ENCODE peak calls at places on chromosomes 12 and 14, in six cellular contexts. T is lower lobe of right lung; X is CD8-positive, alpha-beta T cell; Q is A549; I is pancreas; J is endothelial cell. U is an unnamed sample.

GRCh38 chr14:75548544-75548943 is 26.3 kb downstream of the BATF start:
- DNase-seq in T (no peak), X (no peak), Q (no peak), I (no peak), J (no peak), U (no peak)

GRCh38 chr14:68663385-68664076 is 129.3 kb downstream of the ZFP36L1 start:
- DNase-seq in T (no peak), X (peak; percentile 27), Q (no peak), I (no peak), J (no peak), U (no peak)

GRCh38 chr12:67433393-67434175 is 164.4 kb downstream of the CAND1 start:
- DNase-seq in T (no peak), X (no peak), Q (peak; percentile 30), I (no peak), J (no peak), U (no peak)

GRCh38 chr12:105672171-105672570 is 341.7 kb downstream of the C12orf75 start:
- DNase-seq in T (no peak), X (no peak), Q (no peak), I (no peak), J (no peak), U (no peak)

GRCh38 chr14:53929871-53930685 is 26.5 kb downstream of the BMP4 start:
- DNase-seq in T (no peak), X (no peak), Q (peak; percentile 28), I (peak; percentile 62), J (peak; percentile 21), U (no peak)

GRCh38 chr12:124680863-124681778 is 113.7 kb upstream of the NCOR2 start:
- DNase-seq in T (peak; percentile 71), X (no peak), Q (peak; percentile 95), I (no peak), J (no peak), U (no peak)

GRCh38 chr14:48546996-48547395 is 871.6 kb upstream of the MDGA2 start:
- DNase-seq in T (no peak), X (no peak), Q (no peak), I (no peak), J (no peak), U (no peak)

GRCh38 chr12:128531153-128531552 is 264.2 kb downstream of the TMEM132C start:
- DNase-seq in T (no peak), X (no peak), Q (peak; percentile 4), I (no peak), J (no peak), U (no peak)

GRCh38 chr12:109189291-109189690 is 72.9 kb downstream of the ACACB start:
- DNase-seq in T (no peak), X (no peak), Q (no peak), I (no peak), J (no peak), U (no peak)

GRCh38 chr12:14948672-14949071 is 10.3 kb upstream of the ERP27 start:
- DNase-seq in T (no peak), X (peak; percentile 65), Q (peak; percentile 44), I (no peak), J (peak; percentile 26), U (no peak)

GRCh38 chr14:103847954-103848719 is 762 bp upstream of the PPP1R13B start:
- DNase-seq in T (peak; percentile 61), X (peak; percentile 35), Q (no peak), I (peak; percentile 72), J (peak; percentile 33), U (no peak)

GRCh38 chr12:53070901-53071492 is 8.2 kb downstream of the SPRYD3 start:
- DNase-seq in T (no peak), X (no peak), Q (no peak), I (no peak), J (no peak), U (no peak)

GRCh38 chr14:94112513-94113060 is 2.1 kb downstream of the IFI27 start:
- DNase-seq in T (no peak), X (no peak), Q (no peak), I (no peak), J (no peak), U (no peak)

GRCh38 chr14:89720741-89721315 is 233.7 kb downstream of the EFCAB11 start:
- DNase-seq in T (peak; percentile 65), X (peak; percentile 90), Q (no peak), I (no peak), J (no peak), U (peak; percentile 60)

GRCh38 chr12:21769311-21769710 is 5.2 kb downstream of the KCNJ8 start:
- DNase-seq in T (no peak), X (no peak), Q (no peak), I (no peak), J (no peak), U (no peak)

DNA sequence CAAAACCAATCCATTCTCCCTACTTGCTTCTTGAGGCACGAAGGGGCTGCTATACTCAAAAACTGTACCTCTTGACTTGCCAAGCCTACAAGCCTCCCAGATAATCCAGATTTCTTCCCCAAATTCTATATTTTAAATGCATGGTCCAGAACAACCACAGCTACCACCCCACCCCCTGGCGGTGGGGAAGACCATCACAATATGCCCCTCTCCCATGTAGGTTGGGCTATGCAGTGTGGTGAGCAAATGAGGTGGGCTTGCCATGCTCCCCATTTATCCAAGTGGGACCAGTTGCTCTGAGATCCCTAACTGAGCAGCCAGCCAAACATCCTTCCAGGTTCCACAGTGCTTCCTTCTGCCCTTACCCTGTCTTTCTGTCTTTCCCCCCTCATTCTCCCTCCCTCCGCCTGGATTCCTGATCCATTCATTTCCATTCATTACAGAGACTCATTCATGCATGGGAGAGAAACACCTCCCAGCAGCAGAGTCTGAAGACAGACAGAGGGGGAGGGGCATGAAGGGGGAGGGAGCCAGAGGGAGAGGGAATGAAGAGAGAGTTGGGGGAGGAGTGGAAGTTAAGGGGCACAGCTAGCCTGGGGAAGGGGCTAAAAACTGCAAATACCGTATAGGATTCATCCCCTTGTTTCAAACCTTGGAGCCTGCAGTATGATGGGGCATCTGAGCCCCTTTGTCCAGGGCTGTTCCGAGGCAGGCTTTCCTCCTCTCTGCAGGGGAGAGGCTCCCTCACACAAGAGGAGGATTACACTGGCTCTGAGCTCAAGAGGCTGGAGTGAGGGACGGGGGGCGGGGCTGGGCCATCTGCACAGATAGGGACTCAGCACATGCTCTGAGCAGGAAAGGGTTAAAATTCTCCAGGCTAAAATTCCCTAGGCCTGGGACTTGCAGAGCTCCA is 4.4 kb downstream of the ZNF219 start:
- DNase-seq in T (no peak), X (no peak), Q (no peak), I (no peak), J (no peak), U (no peak)
- TF ChIP-seq CTCF in T (no peak), X (no peak), Q (no peak), I (no peak), J (peak; percentile 72), U (peak; percentile 42)

DNA sequence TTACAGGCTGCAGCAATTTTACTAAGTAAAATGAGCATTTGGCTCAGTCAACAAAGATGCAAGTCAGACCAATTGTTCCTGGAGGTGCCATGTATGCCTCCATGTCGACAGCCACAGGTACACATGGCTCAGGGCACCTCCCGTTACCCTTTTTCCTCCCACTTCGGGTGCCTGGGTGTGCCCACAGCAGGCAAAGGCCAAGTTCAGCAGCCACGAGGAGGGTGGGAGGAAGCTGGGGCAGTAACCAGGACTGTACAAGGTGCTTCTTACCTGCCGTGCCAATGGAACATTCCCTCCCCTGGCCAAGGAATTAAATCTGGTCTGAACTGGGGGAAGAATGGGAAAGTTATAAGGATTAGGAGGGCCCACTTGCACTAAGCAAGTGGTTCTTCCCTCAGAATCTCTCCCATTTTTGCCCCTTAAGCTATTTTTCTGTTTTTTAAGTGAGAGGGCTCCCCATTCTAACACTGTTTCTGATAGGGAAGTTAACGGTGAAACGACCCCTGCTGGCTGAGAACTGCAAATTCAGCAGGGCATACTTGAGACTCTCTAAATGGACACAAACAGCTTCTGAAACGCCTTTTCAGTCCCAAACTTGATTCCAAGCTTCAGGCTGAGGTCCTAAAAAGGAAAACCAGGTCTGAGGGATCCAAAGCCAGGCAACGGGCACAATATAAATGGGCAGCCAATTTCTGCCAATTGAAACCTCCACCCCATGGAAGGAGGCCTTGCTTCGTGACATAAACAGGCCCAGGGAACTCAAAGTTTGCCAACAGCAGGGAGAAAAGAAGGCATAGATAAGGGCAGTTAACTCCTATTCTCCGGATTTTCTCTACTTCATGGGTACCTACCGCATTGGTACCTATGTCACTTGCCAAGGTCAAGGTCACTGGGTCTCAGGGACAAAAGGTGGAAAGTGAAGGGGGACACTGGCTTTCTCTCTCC is 24.8 kb downstream of the CLECL1 start:
- DNase-seq in T (peak; percentile 59), X (peak; percentile 76), Q (peak; percentile 68), I (no peak), J (peak; percentile 48), U (no peak)
- TF ChIP-seq CTCF in T (peak; percentile 84), X (peak; percentile 70), Q (peak; percentile 82), I (peak; percentile 71), J (peak; percentile 80), U (peak; percentile 85)

GRCh38 chr12:56189336-56189917 is at the start of gene SMARCC2:
- DNase-seq in T (peak; percentile 92), X (peak; percentile 86), Q (peak; percentile 92), I (peak; percentile 95), J (peak; percentile 95), U (peak; percentile 96)
- TF ChIP-seq CTCF in T (peak; percentile 61), X (peak; percentile 61), Q (peak; percentile 99), I (peak; percentile 37), J (peak; percentile 86), U (peak; percentile 79)

GRCh38 chr12:120739821-120740613 is 14.4 kb downstream of the ACADS start:
- DNase-seq in T (no peak), X (no peak), Q (no peak), I (no peak), J (no peak), U (no peak)

GRCh38 chr12:120739031-120739762 is 13.6 kb downstream of the ACADS start:
- DNase-seq in T (no peak), X (no peak), Q (no peak), I (no peak), J (no peak), U (no peak)

GRCh38 chr12:120736404-120737331 is 11.0 kb downstream of the ACADS start:
- DNase-seq in T (no peak), X (no peak), Q (no peak), I (no peak), J (no peak), U (no peak)

GRCh38 chr12:120738252-120739030 is 12.8 kb downstream of the ACADS start:
- DNase-seq in T (no peak), X (no peak), Q (no peak), I (no peak), J (no peak), U (no peak)

DNA sequence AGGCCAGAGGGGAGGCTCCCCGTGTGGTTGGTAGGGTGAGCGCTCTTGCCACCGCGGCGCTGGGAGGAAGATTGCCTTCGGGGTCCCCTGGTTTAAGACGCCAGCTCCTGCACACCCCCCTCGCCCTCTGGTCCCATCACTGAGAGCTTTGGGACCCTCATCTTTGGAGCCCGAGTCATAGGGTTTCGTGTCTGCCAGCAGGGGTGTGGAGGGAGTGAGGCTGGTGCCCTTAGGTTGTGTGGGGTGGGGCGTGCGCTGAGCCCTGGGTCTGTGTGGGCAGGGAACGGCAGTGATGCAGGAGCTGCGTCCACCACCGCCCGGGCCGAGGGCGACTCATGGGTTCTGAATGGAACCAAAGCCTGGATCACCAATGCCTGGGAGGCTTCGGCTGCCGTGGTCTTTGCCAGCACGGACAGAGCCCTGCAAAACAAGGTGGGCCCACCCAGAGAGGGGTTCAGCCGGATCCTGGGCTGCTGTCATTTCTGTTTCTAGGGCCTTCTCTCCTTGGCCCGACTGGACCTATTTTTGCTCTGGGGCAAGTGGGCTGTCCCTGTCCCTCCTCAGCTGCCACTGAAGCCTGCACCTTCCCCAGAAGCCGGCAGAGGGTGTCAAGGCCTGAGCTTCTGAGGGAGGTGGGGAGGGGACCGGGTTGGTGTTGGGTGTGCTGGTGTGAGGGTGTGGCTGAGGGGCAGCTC is 12.1 kb downstream of the ACADS start:
- DNase-seq in T (no peak), X (no peak), Q (no peak), I (no peak), J (peak; percentile 39), U (no peak)
- TF ChIP-seq CTCF in T (no peak), X (no peak), Q (no peak), I (no peak), J (peak; percentile 11), U (peak; percentile 43)

GRCh38 chr12:39122562-39123204 is 217.3 kb upstream of the CPNE8 start:
- DNase-seq in T (no peak), X (no peak), Q (no peak), I (no peak), J (no peak), U (no peak)
- TF ChIP-seq CTCF in T (no peak), X (no peak), Q (no peak), I (no peak), J (no peak), U (no peak)